ENCODE peak calls at places on chromosomes 11 and 22, in seven cellular contexts. P is T-cell, B is sciatic nerve, R is DND-41, D is fibroblast of pulmonary artery, F is germinal center, M is ascending aorta. Q is an unnamed sample.

GRCh38 chr22:17781319-17782031 is 7.2 kb upstream of the BID start:
- DNase-seq in D (peak), M (no peak), B (no peak), P (peak), R (peak), F (no peak), Q (peak)

GRCh38 chr11:84524422-84525051 is 1102.6 kb downstream of the DLG2 start:
- DNase-seq in R (no peak), D (peak), B (no peak), P (no peak), M (no peak), F (peak), Q (no peak)

GRCh38 chr11:77075425-77075905 is 8.7 kb downstream of the CAPN5 start:
- DNase-seq in R (no peak), B (no peak), D (no peak), P (no peak), F (no peak), M (no peak), Q (no peak)

GRCh38 chr22:33831207-33831606 is 89.1 kb downstream of the LARGE1 start:
- DNase-seq in R (no peak), M (no peak), F (no peak), B (no peak), P (no peak), D (no peak), Q (no peak)

GRCh38 chr11:134370526-134371435 is 39.0 kb downstream of the GLB1L2 start:
- DNase-seq in B (no peak), M (no peak), P (no peak), R (no peak), D (no peak), F (no peak), Q (no peak)

GRCh38 chr11:68314203-68314885 is 2.0 kb downstream of the LRP5 start:
- DNase-seq in R (no peak), F (no peak), B (no peak), M (no peak), P (no peak), D (no peak), Q (no peak)

GRCh38 chr11:12050911-12051667 is 42.7 kb upstream of the DKK3 start:
- DNase-seq in P (no peak), M (no peak), R (no peak), B (no peak), F (no peak), D (no peak), Q (no peak)

GRCh38 chr11:9180784-9181183 is 84.4 kb downstream of the DENND5A start:
- DNase-seq in P (no peak), M (no peak), D (peak), F (no peak), B (no peak), R (no peak), Q (no peak)

GRCh38 chr22:41237707-41238569 is 2.8 kb downstream of the CHADL start:
- DNase-seq in B (peak), D (peak), P (peak), M (peak), R (peak), F (peak), Q (peak)

GRCh38 chr11:130829801-130830562 is 86.3 kb downstream of the SNX19 start:
- DNase-seq in D (peak), P (no peak), M (no peak), B (peak), R (no peak), F (no peak), Q (no peak)

GRCh38 chr11:34284166-34284565 is 73.6 kb downstream of the ABTB2 start:
- DNase-seq in R (no peak), F (no peak), B (no peak), D (no peak), P (no peak), M (no peak), Q (no peak)

GRCh38 chr11:61533401-61533800 is 24.9 kb downstream of the LRRC10B start:
- DNase-seq in F (no peak), P (no peak), M (no peak), B (no peak), R (no peak), D (no peak), Q (no peak)

GRCh38 chr22:36192601-36193000 is 9.0 kb downstream of the APOL4 start:
- DNase-seq in P (no peak), D (peak), M (no peak), R (no peak), F (no peak), B (no peak), Q (no peak)

GRCh38 chr11:66368484-66368883 is 3.1 kb downstream of the SLC29A2 start:
- DNase-seq in D (no peak), M (no peak), F (no peak), R (no peak), P (no peak), B (no peak), Q (no peak)

GRCh38 chr11:115939726-115940421 is 435.7 kb upstream of the CADM1 start:
- DNase-seq in F (no peak), R (no peak), P (no peak), M (no peak), D (no peak), B (no peak), Q (peak)

GRCh38 chr22:46693634-46694422 is 44.2 kb downstream of the CERK start:
- DNase-seq in R (no peak), D (no peak), B (no peak), P (no peak), F (no peak), M (no peak), Q (no peak)

GRCh38 chr11:82842019-82842418 is 58.2 kb downstream of the PRCP start:
- DNase-seq in R (no peak), M (no peak), P (no peak), F (no peak), D (no peak), B (no peak), Q (no peak)

GRCh38 chr11:10680956-10681487 is 12.5 kb downstream of the IRAG1 start:
- DNase-seq in M (no peak), B (no peak), R (no peak), D (no peak), P (no peak), F (no peak), Q (no peak)

GRCh38 chr22:32698926-32699619 is 102.4 kb upstream of the TIMP3 start:
- DNase-seq in D (no peak), P (no peak), M (no peak), R (no peak), F (no peak), B (peak), Q (no peak)

GRCh38 chr11:121231576-121232278 is 60.8 kb upstream of the SC5D start:
- DNase-seq in B (no peak), R (no peak), D (no peak), P (no peak), M (no peak), F (no peak), Q (no peak)

GRCh38 chr22:20405291-20405930 is 11.5 kb downstream of the ZNF74 start:
- DNase-seq in R (no peak), F (no peak), M (no peak), P (no peak), D (no peak), B (no peak), Q (no peak)

GRCh38 chr11:22510010-22510409 is 115.6 kb downstream of the FANCF start:
- DNase-seq in D (no peak), B (no peak), P (no peak), R (no peak), M (no peak), F (no peak), Q (no peak)

GRCh38 chr11:66467034-66467659 is 442 bp downstream of the PELI3 start:
- DNase-seq in P (no peak), B (no peak), M (no peak), D (peak), F (peak), R (no peak), Q (peak)

GRCh38 chr11:85811624-85812023 is 683 bp upstream of the SYTL2 start:
- DNase-seq in D (no peak), R (no peak), P (no peak), B (no peak), M (no peak), F (no peak), Q (no peak)

GRCh38 chr11:45079943-45080719 is 66.3 kb upstream of the PRDM11 start:
- DNase-seq in P (peak), F (peak), D (no peak), R (peak), B (no peak), M (no peak), Q (peak)

GRCh38 chr22:27809226-27809625 is 7.7 kb upstream of the MN1 start:
- DNase-seq in P (no peak), F (no peak), D (no peak), M (no peak), R (no peak), B (no peak), Q (no peak)

GRCh38 chr11:68521962-68522626 is 61.5 kb downstream of the PPP6R3 start:
- DNase-seq in R (no peak), P (no peak), F (no peak), B (no peak), D (no peak), M (no peak), Q (no peak)

GRCh38 chr11:18853086-18853720 is 61.6 kb upstream of the PTPN5 start:
- DNase-seq in B (no peak), M (no peak), R (no peak), F (no peak), P (no peak), D (peak), Q (peak)

Q was measured in GM06990.